ENCODE peak calls at places on chromosomes 11 and 22, in four cellular contexts. I, L, G and E are unnamed samples.

GRCh38 chr11:14819596-14819995 is 72.4 kb downstream of the CYP2R1 start:
- DNase-seq in I (no peak), L (no peak), G (no peak), E (no peak)

GRCh38 chr11:17683378-17684161 is 35.8 kb upstream of the MYOD1 start:
- DNase-seq in I (peak; percentile 42), L (no peak), G (no peak), E (peak; percentile 57)

GRCh38 chr11:62555464-62556092 is 9.0 kb upstream of the AHNAK start:
- DNase-seq in I (no peak), L (no peak), G (no peak), E (no peak)

GRCh38 chr11:96095884-96096301 is 172.0 kb upstream of the MTMR2 start:
- DNase-seq in I (no peak), L (no peak), G (no peak), E (no peak)

GRCh38 chr22:41523464-41524221 is 20.6 kb downstream of the POLR3H start:
- DNase-seq in I (no peak), L (peak; percentile 63), G (no peak), E (no peak)

GRCh38 chr11:298406-299065 is 790 bp downstream of the IFITM5 start:
- DNase-seq in I (no peak), L (no peak), G (no peak), E (no peak)

GRCh38 chr22:23075525-23076216 is 5.4 kb downstream of the GNAZ start:
- DNase-seq in I (peak; percentile 99), L (no peak), G (no peak), E (no peak)

GRCh38 chr22:27459955-27460354 is 341.6 kb downstream of the MN1 start:
- DNase-seq in I (no peak), L (no peak), G (no peak), E (no peak)

GRCh38 chr22:46598737-46599424 is 21.3 kb upstream of the GRAMD4 start:
- DNase-seq in I (no peak), L (no peak), G (no peak), E (no peak)

GRCh38 chr11:8788616-8789015 is 106.0 kb downstream of the RPL27A start:
- DNase-seq in I (no peak), L (no peak), G (no peak), E (no peak)

GRCh38 chr11:44065851-44066731 is at the start of gene ACCS:
- DNase-seq in I (peak; percentile 51), L (peak; percentile 90), G (peak; percentile 92), E (peak; percentile 88)

GRCh38 chr11:121968638-121969037 is 147.4 kb downstream of the BLID start:
- DNase-seq in I (no peak), L (no peak), G (no peak), E (no peak)

GRCh38 chr11:117605331-117605730 is 191.7 kb downstream of the DSCAML1 start:
- DNase-seq in I (no peak), L (no peak), G (no peak), E (no peak)

GRCh38 chr11:73866586-73866996 is 10.1 kb downstream of the COA4 start:
- DNase-seq in I (peak; percentile 52), L (no peak), G (no peak), E (peak; percentile 12)

GRCh38 chr22:39472570-39473556 is 16.1 kb downstream of the MGAT3 start:
- DNase-seq in I (no peak), L (peak; percentile 64), G (no peak), E (no peak)

GRCh38 chr11:94519478-94520084 is 7.3 kb downstream of the C11orf97 start:
- DNase-seq in I (no peak), L (peak; percentile 15), G (no peak), E (peak; percentile 19)

GRCh38 chr22:46963672-46964545 is 201.5 kb downstream of the TBC1D22A start:
- DNase-seq in I (no peak), L (no peak), G (no peak), E (no peak)

GRCh38 chr11:62542750-62543567 is 3.6 kb downstream of the AHNAK start:
- DNase-seq in I (no peak), L (peak; percentile 83), G (peak; percentile 96), E (peak; percentile 54)

GRCh38 chr11:59463176-59463575 is 6.4 kb downstream of the OR4D6 start:
- DNase-seq in I (no peak), L (no peak), G (no peak), E (no peak)

GRCh38 chr11:70033711-70034070 is 44.4 kb upstream of the ANO1 start:
- DNase-seq in I (no peak), L (no peak), G (peak; percentile 14), E (no peak)

GRCh38 chr11:6618117-6619020 is 853 bp downstream of the TPP1 start:
- DNase-seq in I (peak; percentile 44), L (peak; percentile 77), G (no peak), E (no peak)

GRCh38 chr22:27223317-27224177 is 566.2 kb downstream of the MIAT start:
- DNase-seq in I (no peak), L (no peak), G (no peak), E (no peak)

GRCh38 chr11:64903291-64903833 is 13.6 kb downstream of the ATG2A start:
- DNase-seq in I (no peak), L (no peak), G (no peak), E (no peak)

GRCh38 chr11:101618691-101619090 is 34.9 kb upstream of the TRPC6 start:
- DNase-seq in I (no peak), L (no peak), G (no peak), E (no peak)

GRCh38 chr22:43090130-43090789 is 1.1 kb upstream of the TTLL1 start:
- DNase-seq in I (peak; percentile 88), L (peak; percentile 67), G (no peak), E (peak; percentile 90)

GRCh38 chr11:128184981-128185380 is 402.4 kb downstream of the ETS1 start:
- DNase-seq in I (no peak), L (no peak), G (no peak), E (no peak)

GRCh38 chr11:3160252-3161031 is 4.7 kb downstream of the OSBPL5 start:
- DNase-seq in I (no peak), L (no peak), G (peak; percentile 91), E (peak; percentile 46)

GRCh38 chr11:26974068-26974790 is 19.7 kb upstream of the FIBIN start:
- DNase-seq in I (no peak), L (no peak), G (no peak), E (no peak)

GRCh38 chr11:73586791-73587190 is 11.1 kb downstream of the FAM168A start:
- DNase-seq in I (no peak), L (no peak), G (no peak), E (no peak)

GRCh38 chr11:124170801-124171586 is 12.2 kb upstream of the OR10D3 start:
- DNase-seq in I (no peak), L (peak; percentile 61), G (no peak), E (no peak)

GRCh38 chr11:3888210-3888609 is 32.7 kb downstream of the STIM1 start:
- DNase-seq in I (no peak), L (no peak), G (no peak), E (no peak)

GRCh38 chr11:20707876-20708275 is 38.5 kb downstream of the NELL1 start:
- DNase-seq in I (no peak), L (no peak), G (no peak), E (no peak)

GRCh38 chr11:13386567-13386966 is 76.5 kb downstream of the BTBD10 start:
- DNase-seq in I (peak; percentile 43), L (no peak), G (no peak), E (no peak)

GRCh38 chr11:34570584-34570983 is 50.3 kb upstream of the EHF start:
- DNase-seq in I (no peak), L (no peak), G (no peak), E (no peak)

GRCh38 chr11:86919557-86920210 is 35.5 kb downstream of the FZD4 start:
- DNase-seq in I (peak; percentile 43), L (peak; percentile 35), G (no peak), E (peak; percentile 54)

GRCh38 chr11:10205928-10206327 is 88.1 kb downstream of the SBF2 start:
- DNase-seq in I (no peak), L (no peak), G (no peak), E (no peak)

GRCh38 chr11:119814766-119815165 is 85.8 kb upstream of the NECTIN1 start:
- DNase-seq in I (no peak), L (no peak), G (no peak), E (no peak)

GRCh38 chr11:119816660-119817059 is 87.7 kb upstream of the NECTIN1 start:
- DNase-seq in I (no peak), L (no peak), G (no peak), E (no peak)
- TF ChIP-seq FOSL1 in I (no peak), L (no peak), G (no peak), E (no peak)

DNA sequence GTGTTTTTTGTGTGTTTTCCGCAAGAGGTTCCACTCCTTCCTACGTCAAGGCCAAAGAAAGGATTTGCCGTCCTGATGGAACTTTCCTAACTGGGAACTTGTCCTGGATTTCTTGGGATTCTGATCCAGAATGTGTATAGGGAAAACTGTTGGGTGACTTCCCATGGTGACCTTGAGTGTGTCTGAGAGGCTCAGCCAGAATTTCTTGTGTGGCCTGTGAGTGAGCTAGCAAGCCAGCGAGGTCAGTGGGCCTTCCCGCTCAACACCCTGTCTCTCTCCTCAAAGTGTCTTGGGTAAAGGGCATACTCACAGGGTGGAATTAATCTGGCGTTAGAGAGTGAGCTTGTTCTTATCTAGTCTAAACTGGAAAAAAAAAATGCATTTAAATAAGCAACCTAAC is 20.3 kb downstream of the ZNRF3 start:
- DNase-seq in I (no peak), L (no peak), G (no peak), E (no peak)
- H3K4me1 ChIP-seq in I (peaks cover 99% of the 10 kb centered on the region), L (no peaks in the 10 kb centered on the region), G (peaks cover 18% of the 10 kb centered on the region), E (peaks cover 37% of the 10 kb centered on the region)

DNA sequence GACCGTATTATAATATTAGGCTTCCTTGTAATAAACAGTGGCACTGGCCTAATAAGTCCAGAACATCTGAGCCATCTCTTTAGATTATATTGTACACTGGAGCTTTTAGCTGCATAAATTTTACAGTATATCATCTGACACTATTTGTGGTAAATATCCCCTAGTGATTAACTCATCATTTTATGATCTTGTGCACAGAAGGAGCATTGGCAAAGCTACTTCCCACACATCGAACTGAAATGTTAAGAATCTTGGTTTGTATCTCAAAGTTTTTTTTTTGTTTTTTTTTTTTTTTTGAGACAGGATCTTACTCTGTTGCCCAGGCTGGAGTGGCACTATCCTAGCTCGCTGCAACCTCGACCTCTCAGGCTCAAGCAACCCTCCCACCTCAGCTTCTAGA is 162.8 kb downstream of the HIPK3 start:
- DNase-seq in I (no peak), L (no peak), G (no peak), E (no peak)
- TF ChIP-seq CEBPB in I (no peak), L (no peak), G (no peak), E (no peak)

GRCh38 chr22:33854724-33855123 is 65.6 kb downstream of the LARGE1 start:
- DNase-seq in I (no peak), L (no peak), G (no peak), E (no peak)

GRCh38 chr22:33851240-33851639 is 69.0 kb downstream of the LARGE1 start:
- DNase-seq in I (no peak), L (no peak), G (no peak), E (no peak)

GRCh38 chr22:33851985-33852384 is 68.3 kb downstream of the LARGE1 start:
- DNase-seq in I (no peak), L (no peak), G (no peak), E (no peak)

GRCh38 chr22:33850724-33851123 is 69.6 kb downstream of the LARGE1 start:
- DNase-seq in I (no peak), L (no peak), G (no peak), E (no peak)

GRCh38 chr22:33853200-33854097 is 66.8 kb downstream of the LARGE1 start:
- DNase-seq in I (peak; percentile 19), L (no peak), G (no peak), E (no peak)
- TF ChIP-seq FOSL1 in I (no peak), L (no peak), G (no peak), E (no peak)